ENCODE peak calls at places on chromosome 12, in nine cellular contexts. E, Y, O, D, F, U, W, M and R are unnamed samples.

GRCh38 chr12:22105542-22105941 is 59.5 kb downstream of the CMAS start:
- DNase-seq in F (no peak), O (no peak), Y (no peak), E (no peak), W (no peak), M (no peak), U (no peak), D (no peak), R (no peak)

GRCh38 chr12:75816892-75817291 is 214.7 kb downstream of the PHLDA1 start:
- DNase-seq in D (no peak), W (no peak), F (no peak), E (no peak), O (no peak), U (no peak), M (peak; percentile 58), Y (no peak), R (no peak)

GRCh38 chr12:79407671-79408622 is 282.8 kb downstream of the PAWR start:
- DNase-seq in U (no peak), M (peak; percentile 63), W (peak; percentile 85), Y (peak; percentile 53), O (no peak), E (no peak), F (peak; percentile 57), D (no peak), R (peak; percentile 64)

GRCh38 chr12:52246720-52247621 is 13.9 kb downstream of the KRT7 start:
- DNase-seq in F (peak; percentile 41), Y (peak; percentile 48), O (no peak), E (no peak), U (peak; percentile 44), W (peak; percentile 16), D (no peak), M (peak; percentile 50), R (no peak)

GRCh38 chr12:121652767-121653497 is 16.5 kb downstream of the MORN3 start:
- DNase-seq in D (no peak), U (no peak), F (no peak), M (no peak), O (no peak), Y (no peak), E (no peak), W (peak; percentile 35), R (no peak)

GRCh38 chr12:19761465-19761864 is 322.2 kb downstream of the AEBP2 start:
- DNase-seq in E (no peak), U (no peak), D (no peak), Y (no peak), F (no peak), O (no peak), W (no peak), M (no peak), R (no peak)

GRCh38 chr12:43210437-43211197 is 341.4 kb downstream of the ADAMTS20 start:
- DNase-seq in O (no peak), F (no peak), W (no peak), M (no peak), E (no peak), U (no peak), Y (no peak), D (no peak), R (no peak)

GRCh38 chr12:107503851-107504502 is 181.6 kb upstream of the PWP1 start:
- DNase-seq in O (peak; percentile 61), U (no peak), W (no peak), D (no peak), F (no peak), Y (no peak), E (no peak), M (no peak), R (no peak)

GRCh38 chr12:52007158-52007921 is 594 bp downstream of the TAMALIN start:
- DNase-seq in Y (no peak), U (peak; percentile 85), M (no peak), E (no peak), F (peak; percentile 32), O (no peak), W (peak; percentile 49), D (peak; percentile 91), R (no peak)

GRCh38 chr12:32052300-32052691 is 54.4 kb upstream of the BICD1 start:
- DNase-seq in E (no peak), D (no peak), M (no peak), Y (no peak), F (no peak), W (no peak), O (no peak), U (no peak), R (no peak)

GRCh38 chr12:24821691-24822090 is 127.2 kb downstream of the BCAT1 start:
- DNase-seq in M (no peak), E (no peak), F (no peak), Y (no peak), O (no peak), U (no peak), W (no peak), D (no peak), R (no peak)

DNA sequence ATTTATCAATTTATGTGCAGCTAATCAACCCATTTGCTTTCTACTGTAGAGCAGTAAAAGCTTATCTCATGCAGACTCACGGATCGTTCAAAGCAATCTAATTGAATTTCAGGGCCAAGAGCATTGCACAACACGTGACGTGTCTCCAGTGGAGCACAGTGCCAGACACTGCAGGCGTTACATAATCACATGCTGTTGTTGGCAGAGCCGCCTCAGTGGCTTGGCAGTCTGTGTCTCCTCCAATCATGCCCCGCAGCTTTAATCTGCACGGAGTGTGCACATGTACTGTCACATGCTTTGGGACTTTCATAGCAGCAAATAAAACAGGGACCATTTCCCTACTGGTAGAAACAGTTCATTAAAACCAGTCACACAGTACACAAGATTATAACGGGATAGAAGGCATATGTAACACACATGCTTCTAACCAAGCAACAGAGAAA is 309.3 kb downstream of the ITPR2 start:
- DNase-seq in E (no peak), F (peak; percentile 93), M (no peak), D (no peak), Y (peak; percentile 87), W (no peak), O (peak; percentile 67), U (peak; percentile 94), R (no peak)
- TF ChIP-seq POLR2AphosphoS5 in E (no peak), F (peak; percentile 95), M (no peak), D (peak; percentile 87), Y (peak; percentile 94), W (no peak), O (no peak), U (peak; percentile 82), R (no peak)

GRCh38 chr12:101927042-101927441 is 49.7 kb downstream of the DRAM1 start:
- DNase-seq in Y (no peak), U (no peak), W (no peak), O (no peak), E (no peak), F (no peak), D (no peak), M (no peak), R (no peak)

GRCh38 chr12:101923049-101923718 is 45.8 kb downstream of the DRAM1 start:
- DNase-seq in F (no peak), E (no peak), D (no peak), W (no peak), Y (no peak), M (no peak), U (no peak), O (no peak), R (no peak)

GRCh38 chr12:101925935-101926334 is 48.6 kb downstream of the DRAM1 start:
- DNase-seq in U (no peak), Y (no peak), M (no peak), W (no peak), D (peak; percentile 45), O (no peak), F (no peak), E (no peak), R (no peak)

GRCh38 chr12:101924647-101925046 is 47.3 kb downstream of the DRAM1 start:
- DNase-seq in E (peak; percentile 93), D (no peak), M (no peak), Y (no peak), O (peak; percentile 52), U (no peak), W (peak; percentile 22), F (no peak), R (no peak)

DNA sequence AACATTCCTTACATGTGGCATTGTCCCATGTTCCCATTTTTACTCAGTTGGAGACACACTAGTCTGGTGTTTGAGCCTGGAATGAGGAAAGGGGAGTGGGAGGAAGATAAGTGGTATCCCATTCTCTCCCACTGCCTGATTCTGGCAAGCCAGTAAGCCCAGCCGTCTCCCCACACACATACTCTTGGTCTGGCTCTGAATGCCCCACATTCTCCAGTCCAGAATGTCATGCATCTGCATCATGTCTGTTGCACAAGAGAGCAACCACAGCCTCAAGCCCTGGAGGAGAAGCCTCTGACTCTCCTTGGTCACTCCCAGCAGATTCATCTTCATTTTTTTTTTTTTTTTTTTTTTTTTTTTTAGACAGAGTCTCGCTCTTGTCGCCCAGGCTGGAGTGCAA is 48.0 kb downstream of the DRAM1 start:
- DNase-seq in E (no peak), W (no peak), D (no peak), M (no peak), U (peak; percentile 85), O (no peak), Y (no peak), F (peak; percentile 39), R (no peak)
- TF ChIP-seq POLR2AphosphoS5 in E (no peak), W (no peak), D (no peak), M (no peak), U (no peak), O (no peak), Y (no peak), F (peak; percentile 63), R (no peak)

GRCh38 chr12:50763637-50764115 is at the start of gene ATF1:
- DNase-seq in U (peak; percentile 94), E (peak; percentile 83), M (peak; percentile 79), O (peak; percentile 95), D (peak; percentile 99), Y (peak; percentile 87), F (peak; percentile 92), W (peak; percentile 93), R (peak; percentile 61)

GRCh38 chr12:50765325-50765911 is 1.5 kb downstream of the ATF1 start:
- DNase-seq in M (no peak), Y (no peak), E (peak; percentile 38), W (peak; percentile 71), O (peak; percentile 62), U (no peak), D (no peak), F (peak; percentile 34), R (peak; percentile 75)

GRCh38 chr12:50764861-50765324 is 992 bp downstream of the ATF1 start:
- DNase-seq in F (no peak), D (no peak), M (no peak), U (peak; percentile 76), Y (no peak), W (no peak), E (no peak), O (peak; percentile 69), R (no peak)

GRCh38 chr12:50764116-50764860 is 387 bp downstream of the ATF1 start:
- DNase-seq in E (peak; percentile 88), U (peak; percentile 77), F (peak; percentile 58), M (no peak), D (peak; percentile 94), Y (peak; percentile 30), O (peak; percentile 91), W (peak; percentile 72), R (no peak)
- TF ChIP-seq POLR2AphosphoS5 in E (peak; percentile 15), U (no peak), F (no peak), M (peak; percentile 47), D (no peak), Y (no peak), O (peak; percentile 3), W (no peak), R (peak; percentile 65)

DNA sequence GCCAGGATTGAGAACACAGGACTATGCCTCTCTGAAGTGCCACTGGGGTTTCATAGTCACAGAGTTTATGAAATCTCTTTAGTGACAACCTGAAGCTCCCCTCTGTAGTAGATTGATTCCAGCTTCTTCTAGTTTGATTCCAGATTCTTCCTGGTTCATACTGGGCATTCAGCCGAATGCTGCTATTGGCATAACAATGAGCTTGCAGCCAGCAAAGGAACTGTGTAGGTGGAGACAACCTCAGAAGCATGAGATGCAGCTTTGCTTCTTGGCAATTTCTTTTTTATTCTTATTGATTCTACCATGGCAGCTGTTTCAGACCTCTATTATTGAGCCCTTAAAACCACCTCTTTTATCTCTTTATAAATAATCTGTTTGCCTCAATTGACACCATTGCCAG is 15.4 kb upstream of the ANO4 start:
- DNase-seq in F (no peak), O (no peak), M (no peak), U (no peak), W (no peak), Y (no peak), D (no peak), E (no peak), R (no peak)
- TF ChIP-seq POLR2AphosphoS5 in F (no peak), O (no peak), M (no peak), U (no peak), W (no peak), Y (no peak), D (no peak), E (no peak), R (no peak)